ENCODE peak calls at places on chromosomes 5 and 9, in four cellular contexts. One of them, this sample, is unnamed. For H3K9me3, the result is how much of the 10 kb centered on the place peaks cover.

GRCh38 chr5:56837956-56838355 is 22.6 kb downstream of the MAP3K1 start:
- DNase-seq in H1: no peak
- DNase-seq in adrenal gland: no peak
- DNase-seq in hepatocyte: no peak
- DNase-seq in this sample: no peak

GRCh38 chr5:102794047-102794446 is 38.9 kb downstream of the PAM start:
- DNase-seq in H1: no peak
- DNase-seq in adrenal gland: no peak
- DNase-seq in hepatocyte: no peak
- DNase-seq in this sample: no peak

GRCh38 chr9:132673355-132673754 is 3.1 kb downstream of the GTF3C4 start:
- DNase-seq in hepatocyte: peak
- DNase-seq in H1: no peak
- DNase-seq in adrenal gland: no peak
- DNase-seq in this sample: peak

GRCh38 chr5:177473461-177473991 is at the start of gene DBN1:
- DNase-seq in H1: peak
- DNase-seq in adrenal gland: no peak
- DNase-seq in hepatocyte: peak
- DNase-seq in this sample: peak

GRCh38 chr9:68741751-68742730 is 37.0 kb downstream of the PIP5K1B start:
- DNase-seq in adrenal gland: no peak
- DNase-seq in hepatocyte: no peak
- DNase-seq in H1: no peak
- DNase-seq in this sample: no peak

GRCh38 chr9:2663886-2664674 is 42.5 kb downstream of the VLDLR start:
- DNase-seq in hepatocyte: no peak
- DNase-seq in H1: no peak
- DNase-seq in adrenal gland: no peak
- DNase-seq in this sample: no peak

GRCh38 chr9:92147030-92147853 is 32.0 kb upstream of the SPTLC1 start:
- DNase-seq in H1: no peak
- DNase-seq in hepatocyte: peak
- DNase-seq in adrenal gland: peak
- DNase-seq in this sample: peak

GRCh38 chr9:113509463-113509862 is 45.9 kb downstream of the RGS3 start:
- DNase-seq in H1: no peak
- DNase-seq in adrenal gland: no peak
- DNase-seq in hepatocyte: no peak
- DNase-seq in this sample: no peak

GRCh38 chr5:34497031-34497808 is 158.9 kb upstream of the RAI14 start:
- DNase-seq in hepatocyte: no peak
- DNase-seq in adrenal gland: peak
- DNase-seq in H1: no peak
- DNase-seq in this sample: peak

GRCh38 chr9:95018099-95018927 is 291.8 kb downstream of the AOPEP start:
- DNase-seq in hepatocyte: no peak
- DNase-seq in adrenal gland: peak
- DNase-seq in H1: no peak
- DNase-seq in this sample: no peak

GRCh38 chr9:114276908-114277821 is 45.7 kb upstream of the ORM1 start:
- DNase-seq in hepatocyte: no peak
- DNase-seq in H1: peak
- DNase-seq in adrenal gland: peak
- DNase-seq in this sample: peak

DNA sequence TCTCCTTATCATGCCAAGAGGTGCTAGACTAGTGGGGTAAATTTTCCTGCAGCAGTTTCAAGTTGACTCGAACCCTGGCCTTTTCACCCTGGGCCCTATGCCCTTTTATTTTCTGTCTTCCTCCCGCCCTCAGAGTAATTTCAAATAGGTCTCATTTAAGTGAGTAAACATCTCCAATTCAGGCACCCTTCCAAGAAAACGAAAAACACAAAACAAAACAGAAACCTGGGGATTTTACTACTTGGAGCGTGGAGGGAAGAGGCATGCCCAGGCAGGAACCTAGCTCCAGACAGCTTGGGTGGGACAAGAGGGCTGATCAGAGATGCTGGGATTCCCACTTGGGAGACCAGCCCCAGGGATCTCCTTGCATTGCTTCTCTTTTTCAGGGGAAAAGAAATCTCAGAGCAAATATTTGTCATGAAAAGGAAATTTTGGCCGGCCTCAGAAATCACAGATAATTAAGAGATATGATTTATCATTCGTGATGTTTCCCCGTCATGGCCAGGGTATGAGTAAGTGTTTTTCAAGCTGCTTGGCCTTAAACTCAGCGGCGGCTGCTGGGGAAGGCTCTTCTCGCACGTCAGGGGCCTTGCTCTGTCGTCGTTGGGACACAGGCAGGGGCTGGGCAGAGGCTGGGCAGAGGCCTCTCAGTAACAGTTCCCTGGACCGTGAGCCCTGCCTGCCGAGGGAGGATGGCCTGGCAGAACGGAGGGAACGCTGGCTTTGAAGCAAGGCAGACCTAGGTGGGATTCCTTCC is 248.6 kb upstream of the KLF4 start:
- DNase-seq in hepatocyte: peak
- DNase-seq in adrenal gland: peak
- DNase-seq in H1: no peak
- DNase-seq in this sample: no peak
- H3K4me3 ChIP-seq in hepatocyte: no peak
- H3K4me3 ChIP-seq in adrenal gland: no peak
- H3K4me3 ChIP-seq in H1: no peak
- H3K4me3 ChIP-seq in this sample: no peak

GRCh38 chr5:1057485-1057825 is 48.9 kb downstream of the NKD2 start:
- DNase-seq in adrenal gland: no peak
- DNase-seq in H1: no peak
- DNase-seq in hepatocyte: no peak
- DNase-seq in this sample: no peak

GRCh38 chr5:1058988-1059883 is 50.6 kb downstream of the NKD2 start:
- DNase-seq in hepatocyte: no peak
- DNase-seq in H1: no peak
- DNase-seq in adrenal gland: no peak
- DNase-seq in this sample: no peak

GRCh38 chr5:1059884-1060263 is 51.3 kb downstream of the NKD2 start:
- DNase-seq in adrenal gland: no peak
- DNase-seq in H1: no peak
- DNase-seq in hepatocyte: no peak
- DNase-seq in this sample: no peak

GRCh38 chr5:1057841-1058548 is 49.4 kb downstream of the NKD2 start:
- DNase-seq in H1: no peak
- DNase-seq in hepatocyte: no peak
- DNase-seq in adrenal gland: no peak
- DNase-seq in this sample: no peak

DNA sequence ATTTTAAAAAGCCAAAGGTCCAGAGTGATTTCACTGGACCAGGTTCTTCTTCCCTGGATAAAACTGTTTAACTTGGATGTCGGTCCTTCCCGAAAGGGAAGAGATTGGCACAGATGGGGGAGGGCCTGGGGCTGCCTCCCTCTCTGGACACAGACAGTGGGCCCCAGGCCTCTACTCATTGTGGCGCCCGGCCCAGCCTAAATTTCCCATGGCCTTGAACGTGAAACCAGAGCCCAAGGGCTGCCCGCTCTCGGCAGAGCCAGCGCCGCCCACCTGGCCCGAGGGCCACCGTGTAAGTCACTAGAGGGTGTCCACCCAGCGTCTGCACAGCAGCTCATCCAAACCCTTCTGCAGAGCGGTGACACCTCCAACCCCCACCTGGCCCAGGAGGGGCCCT is 49.9 kb downstream of the NKD2 start:
- DNase-seq in hepatocyte: no peak
- DNase-seq in adrenal gland: no peak
- DNase-seq in H1: no peak
- DNase-seq in this sample: no peak
- H3K9me3 ChIP-seq in hepatocyte: under half
- H3K9me3 ChIP-seq in adrenal gland: under half
- H3K9me3 ChIP-seq in H1: under half
- H3K9me3 ChIP-seq in this sample: under half

GRCh38 chr5:139669681-139670368 is 21.7 kb downstream of the CXXC5 start:
- DNase-seq in adrenal gland: peak
- DNase-seq in hepatocyte: no peak
- DNase-seq in H1: no peak
- DNase-seq in this sample: peak

GRCh38 chr5:139668064-139668880 is 20.1 kb downstream of the CXXC5 start:
- DNase-seq in H1: no peak
- DNase-seq in adrenal gland: peak
- DNase-seq in hepatocyte: peak
- DNase-seq in this sample: peak

GRCh38 chr5:139671096-139671841 is 23.1 kb downstream of the CXXC5 start:
- DNase-seq in H1: no peak
- DNase-seq in adrenal gland: no peak
- DNase-seq in hepatocyte: no peak
- DNase-seq in this sample: peak

GRCh38 chr5:139668924-139669680 is 21.0 kb downstream of the CXXC5 start:
- DNase-seq in hepatocyte: no peak
- DNase-seq in H1: no peak
- DNase-seq in adrenal gland: peak
- DNase-seq in this sample: no peak

DNA sequence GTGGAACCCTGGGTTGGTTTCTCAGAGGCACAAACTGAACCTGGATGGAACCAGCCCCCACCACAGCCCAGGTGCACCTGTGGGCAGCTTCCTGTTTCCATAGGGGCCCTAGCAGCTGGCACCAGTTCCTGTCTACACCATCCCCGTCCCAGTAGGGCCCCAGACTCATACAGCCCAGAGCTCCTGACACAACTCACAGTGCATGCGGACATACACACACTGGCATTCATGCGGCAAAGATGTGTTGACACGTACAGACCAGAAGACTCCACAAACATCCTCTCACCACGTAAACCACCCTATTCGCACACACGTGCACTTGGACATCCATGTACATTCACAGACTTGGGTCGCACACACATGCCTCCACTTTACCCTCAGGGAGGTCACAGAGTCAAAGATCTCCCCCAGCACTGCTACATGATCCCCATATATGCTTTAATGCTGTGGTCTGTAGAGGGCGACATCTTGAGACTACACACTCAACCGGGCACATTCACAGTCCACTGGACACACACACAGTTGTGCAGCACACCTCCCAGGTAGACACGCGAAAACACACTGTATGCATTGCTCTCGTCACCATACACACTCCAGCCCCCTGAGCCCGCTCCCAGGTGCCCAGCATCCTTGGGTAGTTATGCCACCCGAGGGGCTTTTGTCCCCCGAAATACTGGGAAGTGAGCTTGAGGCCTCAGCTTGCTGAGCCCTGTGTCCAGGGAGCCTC is 22.4 kb downstream of the CXXC5 start:
- DNase-seq in hepatocyte: no peak
- DNase-seq in H1: no peak
- DNase-seq in adrenal gland: no peak
- DNase-seq in this sample: no peak
- H3K4me3 ChIP-seq in hepatocyte: no peak
- H3K4me3 ChIP-seq in H1: no peak
- H3K4me3 ChIP-seq in adrenal gland: no peak
- H3K4me3 ChIP-seq in this sample: no peak

DNA sequence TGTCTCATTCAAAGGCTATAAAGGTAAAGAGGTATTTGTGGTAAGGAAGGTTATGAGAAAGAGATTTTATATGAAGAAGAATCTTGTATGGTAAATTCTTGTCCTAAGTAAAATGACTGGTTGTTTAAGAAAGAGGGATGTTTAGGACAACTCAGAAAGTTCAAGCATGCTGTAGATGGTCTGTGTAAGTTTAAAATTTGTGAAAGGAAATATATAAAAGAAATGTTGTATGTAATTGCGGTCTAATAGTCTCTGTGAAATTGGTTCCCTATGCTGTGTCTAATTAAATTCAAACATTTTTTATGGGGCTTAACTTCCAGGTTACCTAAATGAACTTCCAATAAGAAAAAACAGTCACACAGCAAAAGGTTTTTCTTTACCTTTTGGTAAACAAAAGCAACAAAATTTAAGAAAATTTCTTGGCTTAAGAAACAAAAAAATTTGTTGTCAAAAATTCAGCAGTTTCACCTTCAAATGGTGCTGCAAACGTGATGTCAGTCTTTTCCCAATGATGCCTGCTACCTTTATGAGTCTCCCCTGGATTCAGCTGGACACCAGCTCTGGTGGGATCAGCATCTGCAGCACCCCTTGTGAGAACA is 83.0 kb upstream of the FCN1 start:
- DNase-seq in H1: no peak
- DNase-seq in adrenal gland: no peak
- DNase-seq in hepatocyte: no peak
- DNase-seq in this sample: no peak
- H3K9me3 ChIP-seq in H1: half or more
- H3K9me3 ChIP-seq in adrenal gland: under half
- H3K9me3 ChIP-seq in hepatocyte: under half
- H3K9me3 ChIP-seq in this sample: under half

GRCh38 chr5:168740055-168740820 is 161.1 kb upstream of the PANK3 start:
- DNase-seq in H1: no peak
- DNase-seq in adrenal gland: no peak
- DNase-seq in hepatocyte: no peak
- DNase-seq in this sample: no peak
- H3K4me3 ChIP-seq in H1: no peak
- H3K4me3 ChIP-seq in adrenal gland: no peak
- H3K4me3 ChIP-seq in hepatocyte: no peak
- H3K4me3 ChIP-seq in this sample: no peak

GRCh38 chr9:98460704-98461103 is 205.3 kb upstream of the TBC1D2 start:
- DNase-seq in adrenal gland: no peak
- DNase-seq in hepatocyte: no peak
- DNase-seq in H1: no peak
- DNase-seq in this sample: no peak
- H3K9me3 ChIP-seq in adrenal gland: under half
- H3K9me3 ChIP-seq in hepatocyte: under half
- H3K9me3 ChIP-seq in H1: under half
- H3K9me3 ChIP-seq in this sample: under half

This sample was measured in SJCRH30.